ENCODE peak calls at places on chromosomes 13 and 19, in ten cellular contexts. Z, T, Q, V, K, N, R, J, D and M are unnamed samples.
A peak's percentile ranks its signal among the peaks of the same experiment; 100 is the strongest.

GRCh38 chr13:26482451-26483197 is 74.9 kb upstream of the WASF3 start:
- DNase-seq in V (peak; percentile 48), Q (peak; percentile 72), Z (no peak), R (no peak), N (peak; percentile 79), T (no peak), J (peak; percentile 72), D (peak; percentile 75), K (peak; percentile 47), M (peak; percentile 35)

GRCh38 chr19:10286803-10287737 is at the start of gene ICAM4:
- DNase-seq in J (peak; percentile 78), T (peak; percentile 72), Z (peak; percentile 77), V (no peak), N (peak; percentile 20), R (no peak), Q (no peak), D (no peak), K (peak; percentile 61), M (no peak)

GRCh38 chr13:90968510-90968909 is 379.0 kb upstream of the MIR17HG start:
- DNase-seq in Q (no peak), D (no peak), K (no peak), V (no peak), R (no peak), N (peak; percentile 55), Z (no peak), T (no peak), J (peak; percentile 65), M (no peak)

GRCh38 chr19:28126499-28126898 is 1086.5 kb downstream of the UQCRFS1 start:
- DNase-seq in N (no peak), Q (no peak), Z (no peak), J (no peak), K (no peak), R (no peak), D (no peak), V (no peak), T (no peak), M (no peak)

GRCh38 chr13:49311816-49312215 is 64.1 kb downstream of the CDADC1 start:
- DNase-seq in N (no peak), V (no peak), J (no peak), Z (no peak), R (no peak), T (no peak), Q (no peak), D (no peak), K (no peak), M (no peak)

GRCh38 chr19:17526922-17527321 is 15.5 kb downstream of the PGLS start:
- DNase-seq in K (no peak), Q (no peak), V (no peak), T (no peak), Z (no peak), N (no peak), D (no peak), R (no peak), J (no peak), M (no peak)

GRCh38 chr13:27952931-27953670 is 16.0 kb downstream of the CDX2 start:
- DNase-seq in Q (no peak), T (no peak), J (peak; percentile 36), V (no peak), R (no peak), K (no peak), Z (no peak), N (no peak), D (no peak), M (no peak)

GRCh38 chr19:4506449-4507149 is 11.7 kb downstream of the PLIN4 start:
- DNase-seq in D (peak; percentile 71), Q (no peak), K (peak; percentile 81), V (no peak), R (peak; percentile 8), Z (no peak), J (no peak), N (no peak), T (no peak), M (no peak)

GRCh38 chr19:2164020-2164988 is 571 bp downstream of the DOT1L start:
- DNase-seq in R (no peak), Z (no peak), Q (no peak), K (peak; percentile 48), T (peak; percentile 83), V (no peak), J (peak; percentile 73), N (no peak), D (no peak), M (no peak)

GRCh38 chr13:33787051-33787591 is 30.8 kb upstream of the RFC3 start:
- DNase-seq in R (no peak), V (no peak), N (no peak), K (peak; percentile 34), T (no peak), Z (no peak), Q (no peak), J (no peak), D (no peak), M (no peak)

GRCh38 chr13:105929486-105929885 is 606.0 kb downstream of the EFNB2 start:
- DNase-seq in T (no peak), V (no peak), Z (no peak), K (no peak), Q (no peak), J (no peak), N (no peak), R (no peak), D (no peak), M (no peak)

GRCh38 chr13:29594710-29595379 is 643 bp downstream of the SLC7A1 start:
- DNase-seq in J (peak; percentile 57), Q (peak; percentile 61), R (peak; percentile 2), V (peak; percentile 49), N (peak; percentile 81), D (peak; percentile 71), T (peak; percentile 88), K (peak; percentile 72), Z (peak; percentile 78), M (peak; percentile 20)

GRCh38 chr13:108227651-108228272 is 9.6 kb downstream of the ABHD13 start:
- DNase-seq in Q (no peak), J (peak; percentile 41), R (no peak), K (no peak), T (no peak), Z (no peak), V (no peak), D (no peak), N (no peak), M (no peak)

GRCh38 chr13:63408227-63409202 is 1992.9 kb upstream of the PCDH20 start:
- DNase-seq in N (no peak), J (peak; percentile 16), T (no peak), D (no peak), K (no peak), Q (no peak), R (no peak), V (no peak), Z (no peak), M (no peak)

GRCh38 chr19:33818426-33818825 is 21.8 kb downstream of the KCTD15 start:
- DNase-seq in V (no peak), R (no peak), K (no peak), Z (peak; percentile 35), N (no peak), Q (no peak), T (peak; percentile 40), D (no peak), J (no peak), M (no peak)

GRCh38 chr19:51010066-51010795 is 8.8 kb upstream of the KLK8 start:
- DNase-seq in T (no peak), V (no peak), N (no peak), Z (no peak), R (no peak), D (no peak), J (no peak), K (no peak), Q (no peak), M (no peak)

GRCh38 chr19:49820125-49820524 is 2.0 kb downstream of the MED25 start:
- DNase-seq in K (no peak), R (no peak), N (no peak), Z (no peak), J (no peak), T (no peak), V (no peak), Q (no peak), D (no peak), M (no peak)

GRCh38 chr19:46147791-46148288 is at the start of gene IGFL2:
- DNase-seq in N (no peak), T (no peak), Z (no peak), V (no peak), D (no peak), R (no peak), K (peak; percentile 14), Q (no peak), J (no peak), M (no peak)